ENCODE peak calls at places on chromosomes 1 and 21, in ten cellular contexts. R, B, D, P, T, M, S, W, K and Q are unnamed samples.

GRCh38 chr1:55812281-55812680 is 597.1 kb upstream of the USP24 start:
- DNase-seq in R (no peak), B (no peak), D (no peak), P (no peak), T (no peak), M (no peak), S (no peak), W (peak; percentile 40), K (no peak), Q (no peak)

GRCh38 chr1:167784876-167785550 is 63.2 kb downstream of the MPZL1 start:
- DNase-seq in R (no peak), B (no peak), D (no peak), P (no peak), T (no peak), M (no peak), S (no peak), W (no peak), K (no peak), Q (no peak)

GRCh38 chr1:44336668-44337067 is 18.4 kb downstream of the ERI3 start:
- DNase-seq in R (no peak), B (no peak), D (no peak), P (no peak), T (no peak), M (no peak), S (no peak), W (no peak), K (no peak), Q (no peak)

GRCh38 chr21:39561128-39561527 is 51.6 kb upstream of the B3GALT5 start:
- DNase-seq in R (no peak), B (no peak), D (no peak), P (no peak), T (no peak), M (no peak), S (no peak), W (no peak), K (no peak), Q (no peak)

GRCh38 chr1:94614980-94615379 is 73.4 kb upstream of the F3 start:
- DNase-seq in R (no peak), B (no peak), D (no peak), P (no peak), T (no peak), M (no peak), S (no peak), W (peak; percentile 72), K (no peak), Q (no peak)

GRCh38 chr1:198232407-198232806 is 75.6 kb downstream of the NEK7 start:
- DNase-seq in R (no peak), B (peak; percentile 13), D (no peak), P (no peak), T (no peak), M (no peak), S (no peak), W (no peak), K (no peak), Q (no peak)

GRCh38 chr1:238558156-238558555 is 667.4 kb upstream of the ZP4 start:
- DNase-seq in R (no peak), B (peak; percentile 90), D (no peak), P (no peak), T (peak; percentile 89), M (no peak), S (no peak), W (peak; percentile 21), K (no peak), Q (peak; percentile 69)

GRCh38 chr1:232620356-232620841 is 9.5 kb downstream of the SIPA1L2 start:
- DNase-seq in R (peak; percentile 9), B (peak; percentile 45), D (peak; percentile 32), P (peak; percentile 37), T (peak; percentile 51), M (no peak), S (no peak), W (peak; percentile 87), K (peak; percentile 69), Q (peak; percentile 59)

GRCh38 chr1:150551784-150552691 is 2.8 kb downstream of the ADAMTSL4 start:
- DNase-seq in R (peak; percentile 96), B (peak; percentile 70), D (no peak), P (peak; percentile 86), T (no peak), M (peak; percentile 46), S (peak; percentile 91), W (peak; percentile 98), K (no peak), Q (peak; percentile 93)

GRCh38 chr1:229205854-229206253 is 65.1 kb upstream of the RAB4A start:
- DNase-seq in R (no peak), B (no peak), D (no peak), P (no peak), T (no peak), M (no peak), S (no peak), W (no peak), K (no peak), Q (no peak)

GRCh38 chr1:97069312-97069711 is 347.7 kb downstream of the PTBP2 start:
- DNase-seq in R (no peak), B (no peak), D (no peak), P (no peak), T (no peak), M (no peak), S (no peak), W (no peak), K (no peak), Q (no peak)

GRCh38 chr1:219837274-219837993 is 90.9 kb downstream of the SLC30A10 start:
- DNase-seq in R (peak; percentile 20), B (peak; percentile 42), D (peak; percentile 16), P (no peak), T (peak; percentile 63), M (peak; percentile 77), S (no peak), W (peak; percentile 56), K (peak; percentile 38), Q (peak; percentile 13)

GRCh38 chr21:37675202-37675801 is 241.0 kb downstream of the KCNJ6 start:
- DNase-seq in R (peak; percentile 23), B (no peak), D (peak; percentile 9), P (peak; percentile 30), T (no peak), M (peak; percentile 84), S (peak; percentile 62), W (peak; percentile 50), K (peak; percentile 17), Q (no peak)

DNA sequence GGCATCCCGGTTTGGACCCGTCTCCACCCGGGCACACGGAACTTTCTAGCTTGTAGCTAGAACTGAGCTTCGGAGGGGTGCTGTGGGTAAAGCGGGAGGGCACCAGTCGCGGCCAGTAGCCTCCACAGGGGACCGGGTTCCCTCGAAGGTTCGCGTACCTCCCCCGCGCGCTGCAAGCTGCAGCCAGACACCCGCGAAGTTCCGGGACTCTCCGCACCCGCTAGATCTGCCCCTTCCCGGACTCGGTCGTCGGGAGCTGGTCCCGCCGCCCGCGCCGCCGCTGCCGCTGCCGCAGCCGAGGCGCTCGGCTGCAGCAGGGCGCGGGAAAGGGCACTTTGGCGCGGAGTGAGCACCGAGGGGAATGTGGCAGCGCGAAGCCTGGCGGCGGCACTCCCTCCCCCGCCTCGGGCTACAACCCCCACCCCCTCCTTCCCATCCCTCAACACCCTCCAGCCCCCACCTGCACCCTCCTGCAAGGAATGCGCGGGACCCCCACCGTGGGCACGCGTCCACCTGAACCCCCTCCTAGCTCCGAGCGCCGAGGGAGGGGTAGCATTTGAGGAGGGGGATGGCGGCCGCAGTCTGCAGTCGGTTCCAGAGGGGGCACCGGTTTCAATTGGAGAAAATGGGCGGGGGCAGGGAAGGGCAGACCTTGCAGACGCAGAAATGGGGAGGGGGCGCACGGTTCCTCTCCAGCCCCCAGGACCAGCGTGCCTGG is 1.1 kb downstream of the CSMD2 start:
- DNase-seq in R (no peak), B (no peak), D (no peak), P (no peak), T (no peak), M (peak; percentile 78), S (peak; percentile 15), W (no peak), K (no peak), Q (no peak)
- H3K4me3 ChIP-seq in R (peak overlapping the region; percentile 71), B (peak overlapping the region; percentile 20), D (peak overlapping the region; percentile 53), P (peak overlapping the region; percentile 40), T (peak overlapping the region; percentile 63), M (peak overlapping the region; percentile 84), S (peak overlapping the region; percentile 56), W (peak overlapping the region; percentile 34), K (no peak overlapping the region), Q (peak overlapping the region; percentile 39)

GRCh38 chr1:4853930-4854329 is 199.5 kb downstream of the AJAP1 start:
- DNase-seq in R (no peak), B (no peak), D (no peak), P (no peak), T (no peak), M (no peak), S (no peak), W (no peak), K (no peak), Q (no peak)

GRCh38 chr1:4851666-4852065 is 197.3 kb downstream of the AJAP1 start:
- DNase-seq in R (no peak), B (no peak), D (no peak), P (peak; percentile 14), T (no peak), M (no peak), S (no peak), W (no peak), K (no peak), Q (no peak)

DNA sequence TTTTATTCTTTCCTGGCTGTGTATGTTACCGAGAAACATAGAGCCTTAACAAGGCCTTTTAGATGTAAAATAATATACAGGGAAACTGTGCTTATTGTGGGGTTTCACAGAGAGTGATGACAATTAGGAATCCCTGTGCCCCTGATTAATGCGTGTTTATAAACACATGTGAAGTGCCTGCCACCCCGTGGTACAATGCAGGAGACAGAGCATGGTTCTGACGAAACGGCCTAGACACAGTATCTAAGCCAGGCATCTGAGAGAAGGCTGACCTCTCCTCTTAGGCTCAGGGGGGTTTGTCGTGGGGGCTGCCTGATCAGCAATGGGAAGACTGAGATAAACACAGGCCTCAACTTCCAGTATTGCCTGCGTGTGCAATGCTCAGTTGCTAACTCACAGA is 200.0 kb downstream of the AJAP1 start:
- DNase-seq in R (no peak), B (no peak), D (no peak), P (no peak), T (no peak), M (no peak), S (no peak), W (no peak), K (peak; percentile 11), Q (no peak)
- H3K4me3 ChIP-seq in R (no peak overlapping the region), B (no peak overlapping the region), D (no peak overlapping the region), P (no peak overlapping the region), T (no peak overlapping the region), M (no peak overlapping the region), S (no peak overlapping the region), W (no peak overlapping the region), K (no peak overlapping the region), Q (no peak overlapping the region)

DNA sequence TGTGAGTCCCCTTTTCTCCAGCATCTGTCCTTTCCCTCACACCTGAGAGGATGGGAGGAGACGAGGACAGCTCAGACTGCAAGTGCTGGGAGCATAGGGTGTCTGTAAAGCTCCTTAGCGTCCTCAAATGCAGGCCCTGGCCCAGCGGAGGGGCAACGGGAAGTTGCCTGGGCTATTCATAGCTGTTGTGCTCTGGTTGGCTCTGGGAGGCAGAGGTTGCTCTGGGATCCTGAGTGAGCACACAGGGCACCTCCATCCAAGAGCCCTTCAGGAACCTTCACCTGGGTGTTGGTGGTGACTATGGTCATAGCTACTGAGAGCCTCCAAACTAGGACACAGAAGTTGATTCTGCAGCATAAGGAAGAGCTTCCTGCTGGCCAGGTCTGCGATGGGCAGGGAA is 2.6 kb downstream of the PADI1 start:
- DNase-seq in R (no peak), B (no peak), D (no peak), P (no peak), T (no peak), M (no peak), S (no peak), W (no peak), K (no peak), Q (no peak)
- H3K4me3 ChIP-seq in R (no peak overlapping the region), B (no peak overlapping the region), D (no peak overlapping the region), P (no peak overlapping the region), T (no peak overlapping the region), M (no peak overlapping the region), S (no peak overlapping the region), W (no peak overlapping the region), K (peak overlapping the region; percentile 17), Q (no peak overlapping the region)

GRCh38 chr1:181087400-181087901 is 1.0 kb upstream of the IER5 start:
- DNase-seq in R (no peak), B (no peak), D (no peak), P (peak; percentile 38), T (no peak), M (no peak), S (no peak), W (no peak), K (peak; percentile 44), Q (no peak)
- H3K4me3 ChIP-seq in R (no peak overlapping the region), B (no peak overlapping the region), D (no peak overlapping the region), P (peak overlapping the region; percentile 79), T (no peak overlapping the region), M (no peak overlapping the region), S (peak overlapping the region; percentile 91), W (no peak overlapping the region), K (peak overlapping the region; percentile 59), Q (no peak overlapping the region)